ENCODE peak calls at places on chromosomes 3 and 15, in eight cellular contexts. M, X, Z, S, Y, F, W and H are unnamed samples. For H3K4me1, the result is how much of the 10 kb centered on the place peaks cover.

GRCh38 chr3:71504250-71505036 is 79.1 kb downstream of the FOXP1 start:
- DNase-seq in M (no peak), X (peak), Z (peak), S (no peak), Y (no peak), F (no peak), W (no peak), H (no peak)

GRCh38 chr3:117687096-117687495 is 977.5 kb downstream of the TUSC7 start:
- DNase-seq in M (no peak), X (no peak), Z (no peak), S (no peak), Y (no peak), F (no peak), W (no peak), H (no peak)

GRCh38 chr3:157132936-157133335 is 27.0 kb downstream of the CCNL1 start:
- DNase-seq in M (no peak), X (no peak), Z (no peak), S (no peak), Y (no peak), F (no peak), W (no peak), H (no peak)

GRCh38 chr3:174440741-174441587 is 418.2 kb upstream of the NAALADL2 start:
- DNase-seq in M (peak), X (peak), Z (peak), S (peak), Y (peak), F (peak), W (peak), H (no peak)

GRCh38 chr3:184807549-184807948 is 4.4 kb upstream of the VPS8 start:
- DNase-seq in M (no peak), X (no peak), Z (no peak), S (no peak), Y (no peak), F (no peak), W (no peak), H (no peak)

GRCh38 chr3:42079701-42080323 is 11.3 kb upstream of the TRAK1 start:
- DNase-seq in M (no peak), X (no peak), Z (no peak), S (no peak), Y (no peak), F (no peak), W (no peak), H (no peak)

GRCh38 chr3:161977063-161977462 is 480.5 kb downstream of the OTOL1 start:
- DNase-seq in M (no peak), X (no peak), Z (no peak), S (no peak), Y (no peak), F (no peak), W (no peak), H (no peak)

GRCh38 chr15:67091073-67091965 is 25.9 kb downstream of the SMAD3 start:
- DNase-seq in M (peak), X (peak), Z (peak), S (peak), Y (no peak), F (peak), W (peak), H (peak)

GRCh38 chr3:55252921-55253320 is 234.2 kb downstream of the WNT5A start:
- DNase-seq in M (no peak), X (no peak), Z (no peak), S (no peak), Y (no peak), F (no peak), W (no peak), H (no peak)

GRCh38 chr3:14143826-14144225 is 19.0 kb downstream of the TMEM43 start:
- DNase-seq in M (no peak), X (no peak), Z (peak), S (no peak), Y (peak), F (no peak), W (no peak), H (no peak)

GRCh38 chr3:134603480-134603879 is 47.3 kb downstream of the KY start:
- DNase-seq in M (no peak), X (no peak), Z (no peak), S (no peak), Y (no peak), F (no peak), W (no peak), H (no peak)

GRCh38 chr3:123083446-123084124 is 16.8 kb downstream of the PDIA5 start:
- DNase-seq in M (no peak), X (no peak), Z (no peak), S (no peak), Y (no peak), F (no peak), W (no peak), H (no peak)

GRCh38 chr3:150737874-150738679 is 24.9 kb downstream of the SIAH2 start:
- DNase-seq in M (no peak), X (peak), Z (no peak), S (peak), Y (peak), F (no peak), W (no peak), H (no peak)

GRCh38 chr15:61049003-61049402 is 180.1 kb downstream of the RORA start:
- DNase-seq in M (no peak), X (no peak), Z (no peak), S (no peak), Y (no peak), F (no peak), W (no peak), H (no peak)

GRCh38 chr3:100970537-100970936 is 22.7 kb downstream of the ABI3BP start:
- DNase-seq in M (peak), X (no peak), Z (no peak), S (no peak), Y (no peak), F (no peak), W (no peak), H (no peak)

GRCh38 chr3:114363554-114364202 is 69.8 kb downstream of the TIGIT start:
- DNase-seq in M (no peak), X (no peak), Z (no peak), S (no peak), Y (no peak), F (no peak), W (no peak), H (no peak)

GRCh38 chr3:125403789-125404188 is 28.7 kb upstream of the ZNF148 start:
- DNase-seq in M (no peak), X (no peak), Z (no peak), S (no peak), Y (no peak), F (no peak), W (no peak), H (no peak)

GRCh38 chr3:79872483-79872882 is 104.7 kb upstream of the ROBO1 start:
- DNase-seq in M (no peak), X (no peak), Z (no peak), S (no peak), Y (no peak), F (no peak), W (no peak), H (no peak)

GRCh38 chr15:40857601-40858351 is 13.9 kb downstream of the SPINT1 start:
- DNase-seq in M (peak), X (no peak), Z (peak), S (peak), Y (peak), F (peak), W (peak), H (peak)

GRCh38 chr3:126309162-126309561 is 48.0 kb downstream of the KLF15 start:
- DNase-seq in M (peak), X (no peak), Z (no peak), S (no peak), Y (no peak), F (no peak), W (no peak), H (no peak)

GRCh38 chr3:117246771-117247555 is 537.4 kb downstream of the TUSC7 start:
- DNase-seq in M (no peak), X (no peak), Z (no peak), S (no peak), Y (no peak), F (no peak), W (no peak), H (no peak)

GRCh38 chr3:46895204-46895660 is 17.7 kb downstream of the PTH1R start:
- DNase-seq in M (peak), X (peak), Z (peak), S (peak), Y (no peak), F (peak), W (peak), H (peak)

GRCh38 chr3:13332740-13333139 is 87.4 kb downstream of the NUP210 start:
- DNase-seq in M (no peak), X (no peak), Z (no peak), S (peak), Y (no peak), F (no peak), W (no peak), H (no peak)

DNA sequence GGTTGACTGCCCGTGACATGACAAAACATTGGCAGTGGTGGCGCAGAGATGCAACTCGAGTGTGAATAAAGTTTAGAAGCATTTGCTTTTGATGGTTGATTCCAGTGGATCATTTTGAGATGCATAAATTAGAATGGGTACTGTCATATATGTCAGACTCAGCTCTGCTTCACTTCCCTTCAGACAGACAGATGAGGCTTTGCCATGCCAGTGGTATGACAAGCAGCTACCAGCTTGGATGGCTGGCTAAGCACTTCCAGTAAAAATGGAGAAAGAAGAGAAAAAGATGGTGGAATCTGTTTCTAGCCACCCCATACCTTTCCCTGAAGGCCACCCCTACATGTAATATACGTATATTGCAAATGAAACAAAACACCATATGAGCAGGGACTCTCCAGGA is 13.5 kb upstream of the CLEC3B start:
- DNase-seq in M (no peak), X (no peak), Z (no peak), S (no peak), Y (no peak), F (no peak), W (no peak), H (no peak)
- H3K27ac ChIP-seq in M (peak), X (no peak), Z (no peak), S (peak), Y (no peak), F (peak), W (no peak), H (no peak)

GRCh38 chr15:86236721-86237121 is 157.1 kb downstream of the AGBL1 start:
- DNase-seq in M (no peak), X (no peak), Z (no peak), S (no peak), Y (peak), F (no peak), W (no peak), H (no peak)
- H3K4me3 ChIP-seq in M (no peak), X (no peak), Z (no peak), S (no peak), Y (no peak), F (no peak), W (no peak), H (no peak)

GRCh38 chr3:50238549-50239026 is 2.6 kb downstream of the GNAI2 start:
- DNase-seq in M (peak), X (no peak), Z (no peak), S (peak), Y (peak), F (peak), W (no peak), H (no peak)

GRCh38 chr3:50237754-50238548 is 1.9 kb downstream of the GNAI2 start:
- DNase-seq in M (peak), X (no peak), Z (no peak), S (peak), Y (peak), F (peak), W (peak), H (peak)

GRCh38 chr3:50235716-50236483 is at the start of gene GNAI2:
- DNase-seq in M (peak), X (peak), Z (peak), S (peak), Y (peak), F (peak), W (peak), H (peak)

GRCh38 chr3:50236484-50237132 is 604 bp downstream of the GNAI2 start:
- DNase-seq in M (no peak), X (no peak), Z (no peak), S (no peak), Y (no peak), F (no peak), W (no peak), H (no peak)

GRCh38 chr3:50237133-50237651 is 1.2 kb downstream of the GNAI2 start:
- DNase-seq in M (peak), X (no peak), Z (no peak), S (no peak), Y (peak), F (peak), W (peak), H (no peak)
- H3K4me1 ChIP-seq in M (half or more), X (half or more), Z (under half), S (half or more), Y (under half), F (under half), W (half or more), H (under half)

DNA sequence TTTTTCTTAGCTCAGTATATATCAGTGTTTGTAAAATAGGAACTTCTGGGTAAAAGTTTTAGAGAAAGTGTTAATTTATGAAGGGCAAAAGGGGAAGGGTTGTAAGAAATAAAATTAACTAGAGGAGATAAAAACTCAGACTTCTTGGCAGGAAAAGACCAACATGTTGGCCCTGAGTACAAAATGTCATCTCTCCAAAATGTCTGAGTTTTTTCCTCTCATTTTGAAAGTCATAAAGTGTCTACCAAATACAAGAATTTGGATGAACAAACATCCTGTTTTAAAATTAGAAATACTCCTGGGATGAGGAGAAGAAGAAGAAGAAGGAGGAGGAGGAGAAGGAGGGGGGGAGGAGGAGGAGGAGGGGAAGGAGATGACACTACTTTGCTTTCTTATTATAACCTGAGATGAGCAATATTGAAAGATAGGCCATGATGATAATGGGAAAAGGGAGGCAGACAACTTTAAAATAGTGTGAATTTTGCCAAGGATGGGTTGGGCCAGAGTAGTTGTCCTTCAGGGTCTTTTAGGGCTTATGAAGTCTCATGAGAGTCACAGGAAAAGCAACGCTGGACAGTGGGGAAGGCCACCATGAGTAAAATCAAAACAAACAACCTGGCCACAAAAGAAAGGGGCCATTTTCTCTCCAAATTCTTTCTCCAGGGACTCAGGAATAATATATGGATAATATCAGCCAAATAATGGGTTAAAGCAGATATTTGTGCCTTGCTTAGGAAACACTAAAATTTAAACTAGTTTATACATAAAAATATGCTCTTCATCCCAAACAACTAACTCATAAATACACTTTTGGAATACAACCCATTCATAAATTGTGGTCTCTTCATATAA is 632.8 kb downstream of the EPHA3 start:
- DNase-seq in M (no peak), X (no peak), Z (no peak), S (no peak), Y (no peak), F (no peak), W (no peak), H (no peak)
- H3K27ac ChIP-seq in M (no peak), X (no peak), Z (no peak), S (no peak), Y (no peak), F (peak), W (no peak), H (no peak)

DNA sequence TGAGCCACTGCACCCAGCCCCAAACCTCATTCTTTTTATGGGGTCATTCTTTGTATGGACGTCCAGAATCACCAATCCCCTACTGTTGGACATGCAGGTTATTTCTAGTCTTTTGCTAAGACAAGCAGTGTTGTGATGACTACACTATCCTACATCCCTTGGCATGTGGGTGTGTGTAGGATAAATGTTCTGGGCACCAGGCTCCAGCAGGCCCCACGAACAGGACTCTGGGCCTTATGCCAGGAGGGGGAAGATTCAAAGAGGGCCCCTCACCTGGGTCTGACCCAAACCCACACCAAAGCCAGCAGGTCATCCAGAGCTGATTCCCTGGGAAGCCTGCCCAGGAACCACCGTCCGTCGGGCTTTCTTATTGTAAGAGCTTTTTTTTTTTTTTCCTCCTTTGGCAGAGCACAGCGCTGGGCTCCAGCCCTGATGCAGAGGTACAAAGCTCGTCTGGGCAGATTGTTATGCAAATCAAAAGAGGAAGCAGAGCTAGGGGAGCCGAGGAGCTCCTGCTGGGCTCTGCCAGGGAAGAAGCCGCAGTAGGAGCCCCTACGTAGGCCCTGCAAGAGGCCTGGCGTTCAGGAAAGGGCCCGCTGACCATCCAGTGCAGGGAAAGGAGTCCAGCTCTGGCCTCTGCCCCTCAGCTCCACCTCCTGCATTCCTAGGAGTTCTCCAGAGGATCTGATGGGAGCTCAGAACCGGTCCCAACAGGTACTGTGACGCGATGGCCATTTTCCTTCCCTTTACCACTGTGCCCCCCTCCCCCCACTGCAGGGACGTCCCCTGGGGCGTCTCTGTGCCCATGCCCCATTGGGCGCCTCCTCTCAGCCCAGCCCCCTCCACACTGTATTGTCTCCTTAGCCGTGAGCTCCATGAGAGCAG is 29.0 kb upstream of the FURIN start:
- DNase-seq in M (peak), X (no peak), Z (no peak), S (peak), Y (peak), F (no peak), W (no peak), H (no peak)
- H3K4me3 ChIP-seq in M (no peak), X (no peak), Z (no peak), S (peak), Y (no peak), F (no peak), W (no peak), H (no peak)

GRCh38 chr3:109328202-109328601 is 9.1 kb downstream of the DPPA4 start:
- DNase-seq in M (no peak), X (no peak), Z (no peak), S (no peak), Y (no peak), F (no peak), W (no peak), H (no peak)
- H3K4me1 ChIP-seq in M (under half), X (under half), Z (under half), S (under half), Y (under half), F (under half), W (under half), H (under half)

GRCh38 chr3:168159473-168159872 is 63.7 kb upstream of the GOLIM4 start:
- DNase-seq in M (no peak), X (no peak), Z (no peak), S (no peak), Y (no peak), F (no peak), W (no peak), H (no peak)

GRCh38 chr3:168161696-168162095 is 66.0 kb upstream of the GOLIM4 start:
- DNase-seq in M (no peak), X (no peak), Z (no peak), S (no peak), Y (no peak), F (no peak), W (no peak), H (no peak)

GRCh38 chr3:168165390-168166269 is 69.9 kb upstream of the GOLIM4 start:
- DNase-seq in M (no peak), X (peak), Z (peak), S (peak), Y (peak), F (peak), W (no peak), H (no peak)

GRCh38 chr3:168157903-168158302 is 62.2 kb upstream of the GOLIM4 start:
- DNase-seq in M (no peak), X (no peak), Z (no peak), S (no peak), Y (no peak), F (no peak), W (no peak), H (no peak)

DNA sequence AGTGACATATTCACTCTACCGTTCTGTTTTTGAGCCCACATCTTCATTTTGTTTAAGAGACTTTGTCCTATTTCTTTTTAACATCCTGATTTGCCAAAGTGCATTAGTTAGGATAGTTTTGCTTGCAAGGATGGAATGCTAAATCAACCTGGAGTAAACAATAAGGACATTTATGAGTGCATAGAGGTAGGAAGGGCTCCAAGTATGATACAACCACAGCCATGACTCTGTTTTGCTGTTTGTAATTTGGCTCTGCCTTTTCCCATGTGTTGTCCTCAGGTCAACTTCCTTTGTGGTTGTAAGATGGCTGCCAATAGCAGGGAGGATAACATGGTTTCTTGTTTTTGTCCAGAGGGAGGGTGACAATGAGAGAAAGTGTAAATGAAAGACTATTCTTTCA is 66.4 kb upstream of the GOLIM4 start:
- DNase-seq in M (no peak), X (no peak), Z (no peak), S (no peak), Y (no peak), F (no peak), W (no peak), H (no peak)
- H3K27ac ChIP-seq in M (no peak), X (no peak), Z (no peak), S (peak), Y (no peak), F (no peak), W (no peak), H (no peak)

GRCh38 chr3:102674284-102674683 is 239.5 kb downstream of the ZPLD1 start:
- DNase-seq in M (peak), X (no peak), Z (no peak), S (no peak), Y (no peak), F (no peak), W (no peak), H (no peak)

GRCh38 chr3:102673271-102674115 is 238.7 kb downstream of the ZPLD1 start:
- DNase-seq in M (peak), X (peak), Z (peak), S (peak), Y (peak), F (peak), W (peak), H (peak)

GRCh38 chr3:102671005-102671404 is 236.2 kb downstream of the ZPLD1 start:
- DNase-seq in M (no peak), X (no peak), Z (no peak), S (no peak), Y (no peak), F (no peak), W (no peak), H (no peak)

DNA sequence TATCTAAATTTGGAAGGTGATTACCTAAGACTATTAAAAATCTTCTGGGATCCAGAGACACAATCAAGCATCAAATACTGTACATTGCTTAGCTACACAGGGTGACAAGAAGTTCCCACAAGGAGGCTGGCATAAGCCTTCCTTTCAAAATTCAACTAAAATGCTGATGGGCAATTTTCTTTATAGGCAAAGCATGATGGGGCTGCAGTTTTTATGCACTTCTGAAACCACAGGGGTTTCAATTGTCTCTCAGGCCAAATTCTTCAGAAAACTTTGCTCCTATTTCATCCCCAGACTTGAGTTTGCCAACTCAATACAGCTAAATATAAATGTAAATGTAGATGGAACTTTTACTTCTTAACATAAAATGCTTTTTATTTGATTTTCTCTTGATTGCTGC is 241.6 kb downstream of the ZPLD1 start:
- DNase-seq in M (no peak), X (no peak), Z (no peak), S (no peak), Y (no peak), F (no peak), W (no peak), H (no peak)
- H3K4me3 ChIP-seq in M (no peak), X (no peak), Z (no peak), S (no peak), Y (no peak), F (no peak), W (no peak), H (no peak)